ENCODE peak calls at places on chromosome 21, in seven cellular contexts. L is stimulated activated CD8-positive, alpha-beta memory T cell treated with anti-CD3 and anti-CD28 coated beads, Interleukin-7, amount 100 ng/mL, for 4 hours; W is AG08396; E is NCI-H2081; T is tibial nerve; G is Kasumi-1; K is small intestine. P is an unnamed sample.

GRCh38 chr21:46035809-46036695 is 54.5 kb downstream of the COL6A1 start:
- DNase-seq in L (no peak), W (peak), E (no peak), T (no peak), G (no peak), K (no peak), P (no peak)

GRCh38 chr21:42614811-42615342 is 38.5 kb upstream of the PDE9A start:
- DNase-seq in L (peak), W (no peak), E (no peak), T (no peak), G (no peak), K (peak), P (peak)

GRCh38 chr21:19771881-19772280 is 1226.3 kb upstream of the NCAM2 start:
- DNase-seq in L (no peak), W (no peak), E (no peak), T (no peak), G (no peak), K (no peak), P (no peak)

GRCh38 chr21:25913488-25913887 is 178.7 kb downstream of the GABPA start:
- DNase-seq in L (no peak), W (no peak), E (no peak), T (no peak), G (no peak), K (no peak), P (no peak)

GRCh38 chr21:43209575-43210453 is 41.0 kb downstream of the CRYAA start:
- DNase-seq in L (no peak), W (no peak), E (no peak), T (peak), G (no peak), K (peak), P (no peak)

GRCh38 chr21:44883250-44883649 is 9.8 kb upstream of the PTTG1IP start:
- DNase-seq in L (no peak), W (no peak), E (no peak), T (no peak), G (no peak), K (no peak), P (no peak)

GRCh38 chr21:18368193-18368592 is 35.4 kb downstream of the TMPRSS15 start:
- DNase-seq in L (no peak), W (no peak), E (no peak), T (no peak), G (peak), K (no peak), P (no peak)

GRCh38 chr21:44423312-44423821 is 31.9 kb upstream of the LRRC3 start:
- DNase-seq in L (no peak), W (no peak), E (no peak), T (no peak), G (no peak), K (no peak), P (no peak)

GRCh38 chr21:39654951-39655350 is 42.2 kb downstream of the B3GALT5 start:
- DNase-seq in L (no peak), W (no peak), E (no peak), T (no peak), G (no peak), K (peak), P (no peak)

GRCh38 chr21:41365377-41366107 is 3.7 kb downstream of the MX2 start:
- DNase-seq in L (no peak), W (no peak), E (no peak), T (no peak), G (no peak), K (no peak), P (no peak)

GRCh38 chr21:38308785-38309119 is 52.0 kb downstream of the KCNJ15 start:
- DNase-seq in L (no peak), W (no peak), E (no peak), T (no peak), G (no peak), K (no peak), P (no peak)

GRCh38 chr21:15730484-15731242 is 881 bp downstream of the USP25 start:
- DNase-seq in L (no peak), W (no peak), E (no peak), T (no peak), G (peak), K (peak), P (no peak)

GRCh38 chr21:36169465-36170128 is 13.0 kb downstream of the DOP1B start:
- DNase-seq in L (no peak), W (no peak), E (no peak), T (no peak), G (no peak), K (no peak), P (peak)

GRCh38 chr21:42040411-42041180 is 30.4 kb upstream of the ZBTB21 start:
- DNase-seq in L (no peak), W (peak), E (no peak), T (no peak), G (no peak), K (no peak), P (no peak)

GRCh38 chr21:31151156-31151555 is 112.9 kb upstream of the KRTAP19-8 start:
- DNase-seq in L (no peak), W (no peak), E (no peak), T (no peak), G (no peak), K (no peak), P (no peak)

GRCh38 chr21:40179167-40179566 is 311.9 kb downstream of the PCP4 start:
- DNase-seq in L (no peak), W (no peak), E (no peak), T (no peak), G (no peak), K (no peak), P (no peak)

GRCh38 chr21:17390575-17390974 is 122.3 kb upstream of the CXADR start:
- DNase-seq in L (no peak), W (no peak), E (no peak), T (no peak), G (no peak), K (no peak), P (no peak)

GRCh38 chr21:29190920-29191319 is 60.5 kb downstream of the MAP3K7CL start:
- DNase-seq in L (no peak), W (no peak), E (no peak), T (no peak), G (no peak), K (no peak), P (no peak)

GRCh38 chr21:23687154-23687553 is 1920.1 kb downstream of the MRPL39 start:
- DNase-seq in L (no peak), W (no peak), E (no peak), T (no peak), G (no peak), K (no peak), P (no peak)

GRCh38 chr21:37225440-37225839 is 41.7 kb downstream of the VPS26C start:
- DNase-seq in L (no peak), W (no peak), E (no peak), T (no peak), G (peak), K (peak), P (peak)

GRCh38 chr21:36297555-36297937 is 22.5 kb upstream of the MORC3 start:
- DNase-seq in L (no peak), W (no peak), E (no peak), T (no peak), G (no peak), K (no peak), P (no peak)

GRCh38 chr21:33937146-33937545 is 21.5 kb upstream of the ATP5PO start:
- DNase-seq in L (no peak), W (no peak), E (no peak), T (no peak), G (no peak), K (no peak), P (no peak)

GRCh38 chr21:41932191-41932575 is 21.6 kb downstream of the C2CD2 start:
- DNase-seq in L (no peak), W (peak), E (no peak), T (no peak), G (peak), K (no peak), P (no peak)

GRCh38 chr21:42063206-42063577 is 7.9 kb upstream of the UMODL1 start:
- DNase-seq in L (no peak), W (no peak), E (no peak), T (no peak), G (peak), K (peak), P (no peak)

GRCh38 chr21:20971296-20971921 is 26.8 kb upstream of the NCAM2 start:
- DNase-seq in L (no peak), W (peak), E (no peak), T (peak), G (peak), K (peak), P (peak)

GRCh38 chr21:17454315-17455027 is 58.4 kb upstream of the CXADR start:
- DNase-seq in L (no peak), W (peak), E (no peak), T (peak), G (peak), K (no peak), P (peak)

GRCh38 chr21:44517175-44517899 is 22.7 kb downstream of the KRTAP10-1 start:
- DNase-seq in L (no peak), W (peak), E (no peak), T (no peak), G (no peak), K (peak), P (no peak)

GRCh38 chr21:46183910-46184624 is at the start of gene SPATC1L:
- DNase-seq in L (no peak), W (peak), E (no peak), T (peak), G (peak), K (peak), P (no peak)

GRCh38 chr21:43938751-43939442 is 73.2 kb upstream of the TRAPPC10 start:
- DNase-seq in L (peak), W (peak), E (no peak), T (peak), G (peak), K (peak), P (peak)

GRCh38 chr21:26170471-26171309 is at the start of gene APP:
- DNase-seq in L (peak), W (peak), E (peak), T (peak), G (peak), K (peak), P (peak)

GRCh38 chr21:28538987-28539622 is 453.6 kb downstream of the LTN1 start:
- DNase-seq in L (no peak), W (no peak), E (no peak), T (no peak), G (no peak), K (no peak), P (no peak)

GRCh38 chr21:27572681-27573080 is 605.8 kb upstream of the ADAMTS5 start:
- DNase-seq in L (no peak), W (peak), E (no peak), T (no peak), G (no peak), K (no peak), P (no peak)

GRCh38 chr21:45507888-45508508 is 34.2 kb downstream of the SLC19A1 start:
- DNase-seq in L (no peak), W (no peak), E (no peak), T (no peak), G (no peak), K (no peak), P (no peak)

GRCh38 chr21:26948194-26948593 is 18.7 kb downstream of the ADAMTS5 start:
- DNase-seq in L (no peak), W (no peak), E (no peak), T (no peak), G (no peak), K (no peak), P (no peak)

GRCh38 chr21:35352787-35353186 is 303.7 kb upstream of the RUNX1 start:
- DNase-seq in L (no peak), W (no peak), E (no peak), T (no peak), G (no peak), K (no peak), P (no peak)

GRCh38 chr21:28936721-28937120 is 56.0 kb downstream of the LTN1 start:
- DNase-seq in L (no peak), W (no peak), E (no peak), T (no peak), G (no peak), K (no peak), P (no peak)

GRCh38 chr21:27202301-27202700 is 235.4 kb upstream of the ADAMTS5 start:
- DNase-seq in L (no peak), W (no peak), E (no peak), T (no peak), G (no peak), K (no peak), P (no peak)

GRCh38 chr21:42461185-42461520 is 34.9 kb downstream of the RSPH1 start:
- DNase-seq in L (no peak), W (no peak), E (no peak), T (no peak), G (no peak), K (peak), P (peak)